ENCODE peak calls at places on chromosome 14, in five cellular contexts. Z is ELR, Y is fibroblast of villous mesenchyme, C is pancreas, G is NCI-H1694 treated with DMSO at 0.1 percent for 48 hours. I is an unnamed sample.

GRCh38 chr14:22251090-22251489 is 337.9 kb downstream of the DAD1 start:
- DNase-seq in Y (no peak), Z (no peak), C (no peak), G (no peak), I (no peak)

GRCh38 chr14:100187247-100187833 is 27.9 kb upstream of the DEGS2 start:
- DNase-seq in Y (no peak), Z (no peak), C (no peak), G (no peak), I (no peak)

GRCh38 chr14:74841230-74842207 is 34.4 kb downstream of the PROX2 start:
- DNase-seq in Z (no peak), G (no peak), Y (no peak), C (no peak), I (no peak)

GRCh38 chr14:31059152-31059924 is 33.2 kb upstream of the STRN3 start:
- DNase-seq in C (peak; percentile 66), Y (peak; percentile 98), G (no peak), Z (peak; percentile 49), I (peak; percentile 49)

GRCh38 chr14:103624860-103625259 is 4.2 kb upstream of the KLC1 start:
- DNase-seq in Y (peak; percentile 69), Z (peak; percentile 97), C (no peak), G (no peak), I (peak; percentile 81)

GRCh38 chr14:57866199-57866755 is 385 bp upstream of the SLC35F4 start:
- DNase-seq in Y (no peak), C (no peak), G (no peak), Z (no peak), I (no peak)

GRCh38 chr14:59482120-59482434 is 2.1 kb downstream of the L3HYPDH start:
- DNase-seq in C (no peak), Y (no peak), G (no peak), Z (no peak), I (no peak)

GRCh38 chr14:43475762-43476161 is 1031.3 kb downstream of the FSCB start:
- DNase-seq in G (no peak), Z (peak; percentile 44), C (no peak), Y (no peak), I (peak; percentile 0)

GRCh38 chr14:60753264-60754126 is 18.9 kb downstream of the MNAT1 start:
- DNase-seq in G (no peak), C (no peak), Z (no peak), Y (no peak), I (no peak)

GRCh38 chr14:69870613-69871012 is 8.6 kb upstream of the SMOC1 start:
- DNase-seq in G (no peak), Y (no peak), Z (no peak), C (no peak), I (no peak)

GRCh38 chr14:101061411-101062064 is 158.0 kb upstream of the RTL1 start:
- DNase-seq in Z (no peak), G (no peak), C (no peak), Y (no peak), I (no peak)

GRCh38 chr14:34930591-34931069 is 52.2 kb upstream of the SRP54 start:
- DNase-seq in Z (no peak), G (no peak), C (no peak), Y (no peak), I (no peak)

GRCh38 chr14:99521176-99522024 is 40.2 kb downstream of the CCNK start:
- DNase-seq in Z (no peak), C (no peak), G (no peak), Y (no peak), I (no peak)

GRCh38 chr14:61953602-61954001 is 191.4 kb downstream of the SNAPC1 start:
- DNase-seq in G (no peak), Y (no peak), Z (no peak), C (no peak), I (no peak)

GRCh38 chr14:51860836-51861583 is 598 bp downstream of the GNG2 start:
- DNase-seq in Z (peak; percentile 76), C (no peak), Y (peak; percentile 33), G (no peak), I (no peak)

GRCh38 chr14:59004012-59004411 is 184.5 kb upstream of the DAAM1 start:
- DNase-seq in Y (peak; percentile 21), C (no peak), Z (no peak), G (no peak), I (no peak)

GRCh38 chr14:30655124-30655523 is 33.0 kb downstream of the SCFD1 start:
- DNase-seq in G (no peak), Z (peak; percentile 17), Y (peak; percentile 43), C (no peak), I (no peak)

GRCh38 chr14:105499256-105500035 is 8.4 kb downstream of the TEDC1 start:
- DNase-seq in Z (no peak), Y (no peak), G (no peak), C (no peak), I (no peak)

I was measured in RWPE1.